ENCODE peak calls at places on chromosomes 5 and 9, in nine cellular contexts. T, R, N, Q, V, G, A, H and U are unnamed samples.

GRCh38 chr5:17928571-17928970 is 294.3 kb downstream of the TAF11L14 start:
- DNase-seq in N (no peak), G (no peak), A (no peak), R (no peak), T (no peak), Q (no peak), V (no peak), H (no peak), U (no peak)

GRCh38 chr5:97046270-97046982 is 96.0 kb downstream of the LIX1 start:
- DNase-seq in G (no peak), V (no peak), R (peak), N (no peak), H (no peak), Q (no peak), A (no peak), T (no peak), U (no peak)

GRCh38 chr9:98538626-98539031 is 170.1 kb downstream of the GABBR2 start:
- DNase-seq in T (no peak), V (no peak), R (peak), G (no peak), Q (no peak), N (no peak), H (no peak), A (no peak), U (no peak)

GRCh38 chr9:112078432-112078831 is 96.7 kb downstream of the SUSD1 start:
- DNase-seq in R (no peak), V (peak), A (no peak), Q (no peak), G (no peak), H (peak), N (no peak), T (no peak), U (no peak)

GRCh38 chr5:148043705-148044104 is 20.1 kb upstream of the SPINK5 start:
- DNase-seq in Q (no peak), R (no peak), H (no peak), N (no peak), G (no peak), A (no peak), V (no peak), T (no peak), U (no peak)

GRCh38 chr5:137995077-137995746 is 37.7 kb downstream of the FAM13B start:
- DNase-seq in N (no peak), R (peak), Q (no peak), H (no peak), A (peak), G (no peak), V (no peak), T (no peak), U (no peak)

GRCh38 chr9:77092536-77092935 is 73.1 kb downstream of the FOXB2 start:
- DNase-seq in G (no peak), V (no peak), T (no peak), N (no peak), A (peak), Q (no peak), H (no peak), R (peak), U (no peak)

GRCh38 chr5:39762761-39763160 is 338.0 kb upstream of the DAB2 start:
- DNase-seq in H (no peak), T (no peak), A (no peak), V (no peak), R (no peak), G (no peak), Q (no peak), N (no peak), U (no peak)

GRCh38 chr5:132905938-132906337 is 32.5 kb downstream of the LEAP2 start:
- DNase-seq in G (no peak), Q (no peak), N (no peak), A (no peak), H (no peak), T (no peak), V (no peak), R (peak), U (no peak)

GRCh38 chr5:160887780-160888179 is 35.8 kb upstream of the ATP10B start:
- DNase-seq in H (no peak), R (no peak), Q (no peak), A (no peak), V (no peak), G (no peak), T (no peak), N (no peak), U (no peak)

GRCh38 chr9:115369322-115369957 is 251.5 kb upstream of the TNC start:
- DNase-seq in H (no peak), R (peak), Q (no peak), T (peak), V (no peak), G (no peak), N (no peak), A (no peak), U (no peak)

GRCh38 chr5:1008451-1009358 is at the start of gene NKD2:
- DNase-seq in T (peak), Q (no peak), N (peak), H (peak), A (peak), R (peak), G (peak), V (no peak), U (peak)

GRCh38 chr9:135526730-135527571 is 5.7 kb downstream of the LCN1 start:
- DNase-seq in V (no peak), G (no peak), N (no peak), A (no peak), R (no peak), T (no peak), H (no peak), Q (no peak), U (no peak)

GRCh38 chr9:114207034-114207815 is 51.9 kb downstream of the COL27A1 start:
- DNase-seq in V (no peak), R (peak), H (no peak), G (peak), N (no peak), Q (no peak), T (peak), A (peak), U (no peak)

GRCh38 chr5:1041225-1042186 is 32.9 kb downstream of the NKD2 start:
- DNase-seq in G (no peak), H (no peak), V (no peak), N (no peak), A (no peak), R (no peak), Q (no peak), T (no peak), U (no peak)

GRCh38 chr9:81652058-81652457 is 37.3 kb downstream of the TLE1 start:
- DNase-seq in V (no peak), R (no peak), A (no peak), H (no peak), Q (no peak), N (no peak), T (no peak), G (no peak), U (no peak)

GRCh38 chr5:158139161-158139560 is 280.2 kb upstream of the CLINT1 start:
- DNase-seq in V (no peak), Q (no peak), G (no peak), T (no peak), A (no peak), R (peak), H (no peak), N (no peak), U (no peak)

GRCh38 chr5:62486672-62487071 is 74.1 kb downstream of the IPO11 start:
- DNase-seq in T (no peak), Q (no peak), A (no peak), N (no peak), H (no peak), R (no peak), G (no peak), V (no peak), U (no peak)

GRCh38 chr9:131096490-131097258 is at the start of gene AIF1L:
- DNase-seq in R (no peak), H (peak), Q (no peak), T (no peak), N (no peak), A (peak), V (no peak), G (peak), U (peak)

GRCh38 chr9:935348-935965 is 41.0 kb upstream of the DMRT3 start:
- DNase-seq in G (no peak), A (no peak), Q (no peak), N (no peak), T (no peak), V (no peak), R (peak), H (no peak), U (no peak)

GRCh38 chr5:66113160-66113559 is 30.9 kb upstream of the SREK1 start:
- DNase-seq in T (no peak), V (no peak), Q (no peak), N (no peak), G (no peak), R (peak), H (no peak), A (no peak), U (no peak)

GRCh38 chr9:95611354-95611753 is 94.6 kb upstream of the PTCH1 start:
- DNase-seq in R (no peak), G (peak), Q (no peak), T (no peak), H (no peak), V (no peak), A (no peak), N (no peak), U (peak)

GRCh38 chr5:67315082-67315801 is 118.6 kb upstream of the CD180 start:
- DNase-seq in G (no peak), N (no peak), A (no peak), V (no peak), R (peak), T (no peak), Q (no peak), H (no peak), U (no peak)

GRCh38 chr5:38148021-38148625 is 110.2 kb upstream of the EGFLAM start:
- DNase-seq in V (no peak), R (no peak), A (no peak), G (no peak), Q (no peak), T (no peak), N (no peak), H (no peak), U (no peak)

GRCh38 chr9:108535526-108535925 is 320.3 kb downstream of the ACTL7B start:
- DNase-seq in G (peak), H (peak), V (peak), N (no peak), A (peak), Q (no peak), R (no peak), T (no peak), U (no peak)

GRCh38 chr9:31153250-31153840 is 1231.1 kb upstream of the ACO1 start:
- DNase-seq in N (no peak), R (peak), V (no peak), T (no peak), A (no peak), H (no peak), Q (no peak), G (no peak), U (no peak)

GRCh38 chr5:136033848-136034247 is 5.1 kb downstream of the TGFBI start:
- DNase-seq in T (no peak), H (no peak), V (peak), N (no peak), R (peak), Q (no peak), A (no peak), G (no peak), U (no peak)

GRCh38 chr9:95494022-95494415 is 22.8 kb downstream of the PTCH1 start:
- DNase-seq in Q (no peak), T (no peak), A (no peak), R (no peak), N (no peak), G (peak), V (no peak), H (no peak), U (no peak)

GRCh38 chr5:177357459-177358332 is at the start of gene RGS14:
- DNase-seq in R (peak), H (peak), G (no peak), A (no peak), V (peak), N (peak), T (peak), Q (peak), U (no peak)

GRCh38 chr9:91040371-91041215 is 239.0 kb downstream of the SYK start:
- DNase-seq in A (no peak), V (no peak), T (no peak), R (no peak), N (no peak), Q (no peak), G (no peak), H (no peak), U (no peak)

GRCh38 chr9:38689678-38690077 is 30.3 kb downstream of the FAM240B start:
- DNase-seq in N (no peak), R (peak), G (peak), A (peak), V (no peak), T (no peak), Q (no peak), H (no peak), U (no peak)

GRCh38 chr5:159458217-159458711 is 128.0 kb upstream of the IL12B start:
- DNase-seq in Q (no peak), R (no peak), H (no peak), A (no peak), V (peak), G (no peak), T (no peak), N (peak), U (no peak)

GRCh38 chr9:4243877-4244812 is 55.7 kb downstream of the GLIS3 start:
- DNase-seq in Q (no peak), N (no peak), H (no peak), V (no peak), A (no peak), T (no peak), G (no peak), R (no peak), U (no peak)

GRCh38 chr5:56839062-56839461 is 23.7 kb downstream of the MAP3K1 start:
- DNase-seq in A (no peak), V (no peak), G (no peak), H (no peak), N (no peak), T (no peak), R (no peak), Q (no peak), U (no peak)

GRCh38 chr5:151038292-151038745 is 17.9 kb downstream of the GPX3 start:
- DNase-seq in H (no peak), Q (no peak), V (no peak), A (no peak), N (no peak), G (no peak), T (no peak), R (no peak), U (no peak)